ENCODE peak calls at places on chromosomes 5 and 9, in nine cellular contexts. T is fibroblast of mammary gland, M is astrocyte of the spinal cord, J is PC-3, G is GM10248, W is neural progenitor cell, E is AG04450, H is type B pancreatic cell, Y is choroid plexus epithelial cell. Q is an unnamed sample.

GRCh38 chr9:14315754-14316573 is 2.0 kb upstream of the NFIB start:
- DNase-seq in H (peak; percentile 74), T (peak; percentile 50), Y (peak; percentile 63), W (peak; percentile 49), M (peak; percentile 47), E (no peak), J (peak; percentile 40), G (peak; percentile 15), Q (peak; percentile 20)

GRCh38 chr9:37395663-37396062 is 26.8 kb upstream of the GRHPR start:
- DNase-seq in Y (no peak), W (no peak), G (no peak), H (no peak), T (no peak), E (no peak), M (no peak), J (no peak), Q (no peak)

GRCh38 chr5:117486879-117487391 is 912.3 kb upstream of the SEMA6A start:
- DNase-seq in Y (no peak), M (no peak), E (no peak), T (no peak), W (no peak), H (no peak), J (no peak), G (no peak), Q (no peak)

GRCh38 chr9:71847892-71848291 is 63.1 kb downstream of the ABHD17B start:
- DNase-seq in G (no peak), H (no peak), Y (no peak), J (no peak), M (no peak), W (no peak), T (no peak), E (no peak), Q (no peak)

GRCh38 chr5:155147222-155147621 is 133.7 kb downstream of the KIF4B start:
- DNase-seq in J (peak; percentile 7), Y (peak; percentile 23), H (no peak), G (no peak), E (no peak), M (no peak), W (no peak), T (peak; percentile 16), Q (no peak)

GRCh38 chr5:150989695-150990094 is 30.7 kb upstream of the GPX3 start:
- DNase-seq in M (no peak), J (peak; percentile 26), H (no peak), T (no peak), E (no peak), W (peak; percentile 39), G (no peak), Y (no peak), Q (no peak)

GRCh38 chr9:98673681-98674080 is 35.1 kb downstream of the GABBR2 start:
- DNase-seq in J (no peak), G (no peak), H (no peak), Y (no peak), W (no peak), T (no peak), M (no peak), E (no peak), Q (no peak)

GRCh38 chr5:171874210-171874609 is 88.6 kb downstream of the SMIM23 start:
- DNase-seq in E (no peak), J (no peak), H (no peak), Y (peak; percentile 67), M (peak; percentile 18), T (peak; percentile 76), G (no peak), W (no peak), Q (no peak)

GRCh38 chr9:132588501-132589147 is 6.2 kb downstream of the BARHL1 start:
- DNase-seq in T (no peak), E (no peak), W (peak; percentile 73), Y (no peak), M (no peak), J (no peak), G (no peak), H (no peak), Q (no peak)

GRCh38 chr9:36748322-36748899 is 175.7 kb downstream of the MELK start:
- DNase-seq in T (peak; percentile 34), H (no peak), E (no peak), Y (peak; percentile 67), M (peak; percentile 46), W (peak; percentile 84), J (peak; percentile 25), G (peak; percentile 69), Q (peak; percentile 76)

GRCh38 chr5:123997354-123998215 is 485.6 kb downstream of the CSNK1G3 start:
- DNase-seq in M (peak; percentile 69), Y (peak; percentile 57), J (peak; percentile 57), H (no peak), T (peak; percentile 81), W (no peak), E (peak; percentile 4), G (no peak), Q (no peak)

GRCh38 chr5:134267366-134268018 is 41.6 kb upstream of the PPP2CA start:
- DNase-seq in T (peak; percentile 57), W (no peak), Y (peak; percentile 69), M (peak; percentile 47), J (peak; percentile 60), G (no peak), H (no peak), E (no peak), Q (no peak)

GRCh38 chr5:64811050-64811640 is 42.4 kb downstream of the CWC27 start:
- DNase-seq in E (peak; percentile 27), M (peak; percentile 71), Y (peak; percentile 87), T (peak; percentile 79), W (peak; percentile 60), H (no peak), J (peak; percentile 48), G (peak; percentile 24), Q (peak; percentile 16)

GRCh38 chr9:111356567-111357244 is 26.7 kb upstream of the OR2K2 start:
- DNase-seq in Y (peak; percentile 90), T (peak; percentile 94), H (no peak), E (peak; percentile 76), G (peak; percentile 6), J (peak; percentile 80), W (peak; percentile 14), M (peak; percentile 92), Q (peak; percentile 4)

DNA sequence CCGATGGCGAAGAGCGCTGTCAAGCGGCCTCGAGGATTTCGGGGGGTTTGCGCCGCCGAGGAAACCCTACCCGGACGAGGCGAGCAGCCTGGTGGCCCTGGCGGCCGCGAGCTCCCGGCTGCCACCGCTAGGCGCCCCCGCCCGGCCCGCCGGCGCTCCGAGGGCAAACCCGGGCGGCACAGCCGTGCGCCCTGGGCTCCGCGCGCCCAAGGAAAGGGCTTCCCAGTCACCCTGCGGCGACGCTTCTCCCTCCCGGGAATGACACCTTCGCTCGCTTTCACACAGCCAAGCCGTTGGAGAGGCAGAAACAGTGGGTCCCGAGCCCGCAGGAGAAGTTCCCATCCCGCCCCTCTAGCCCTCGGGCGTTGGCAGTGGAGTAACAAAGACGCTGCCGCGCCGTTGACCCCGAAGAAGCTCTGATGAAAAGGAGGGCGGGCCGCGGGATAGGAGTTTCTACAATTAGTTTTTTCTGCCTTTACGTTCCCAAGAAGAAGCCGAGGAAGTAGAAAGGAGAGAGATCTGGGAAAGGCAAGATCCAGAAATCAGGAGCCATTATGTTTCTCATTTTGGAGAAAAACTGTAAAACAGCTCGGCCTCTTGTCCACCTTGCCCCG is 126.1 kb downstream of the TMEM174 start:
- DNase-seq in H (no peak), G (no peak), T (no peak), J (peak; percentile 52), W (peak; percentile 84), M (peak; percentile 44), Y (no peak), E (no peak), Q (peak; percentile 30)
- TF ChIP-seq CTCF in H (peak; percentile 72), G (no peak), T (no peak), J (peak; percentile 44), W (peak; percentile 58), M (peak; percentile 19), Y (no peak), E (no peak), Q (no peak)

GRCh38 chr5:101045689-101046088 is 142.6 kb upstream of the ST8SIA4 start:
- DNase-seq in W (no peak), H (no peak), T (peak; percentile 4), E (no peak), J (peak; percentile 44), G (peak; percentile 10), Y (peak; percentile 47), M (peak; percentile 13), Q (peak; percentile 27)
- TF ChIP-seq CTCF in W (peak; percentile 31), H (peak; percentile 32), T (no peak), E (peak; percentile 6), J (peak; percentile 54), G (peak; percentile 31), Y (peak; percentile 35), M (peak; percentile 7), Q (peak; percentile 8)

GRCh38 chr5:127585661-127586060 is 63.2 kb upstream of the CTXN3 start:
- DNase-seq in M (no peak), J (no peak), T (no peak), G (no peak), Y (no peak), E (no peak), W (no peak), H (no peak), Q (no peak)

GRCh38 chr5:127580731-127581130 is 63.3 kb downstream of the PRRC1 start:
- DNase-seq in T (no peak), E (no peak), H (no peak), W (no peak), M (no peak), Y (no peak), G (no peak), J (no peak), Q (no peak)

GRCh38 chr5:127586811-127587210 is 62.1 kb upstream of the CTXN3 start:
- DNase-seq in W (no peak), J (no peak), H (no peak), M (no peak), Y (peak; percentile 13), T (no peak), G (no peak), E (no peak), Q (no peak)

GRCh38 chr5:127586371-127586770 is 62.5 kb upstream of the CTXN3 start:
- DNase-seq in H (no peak), M (no peak), Y (peak; percentile 73), T (no peak), W (no peak), J (no peak), E (no peak), G (peak; percentile 50), Q (peak; percentile 41)

GRCh38 chr5:127582723-127583370 is 65.4 kb downstream of the PRRC1 start:
- DNase-seq in Y (peak; percentile 42), H (no peak), J (no peak), E (no peak), M (peak; percentile 7), G (no peak), T (no peak), W (no peak), Q (no peak)
- TF ChIP-seq CTCF in Y (peak; percentile 10), H (no peak), J (no peak), E (no peak), M (no peak), G (no peak), T (no peak), W (no peak), Q (no peak)

DNA sequence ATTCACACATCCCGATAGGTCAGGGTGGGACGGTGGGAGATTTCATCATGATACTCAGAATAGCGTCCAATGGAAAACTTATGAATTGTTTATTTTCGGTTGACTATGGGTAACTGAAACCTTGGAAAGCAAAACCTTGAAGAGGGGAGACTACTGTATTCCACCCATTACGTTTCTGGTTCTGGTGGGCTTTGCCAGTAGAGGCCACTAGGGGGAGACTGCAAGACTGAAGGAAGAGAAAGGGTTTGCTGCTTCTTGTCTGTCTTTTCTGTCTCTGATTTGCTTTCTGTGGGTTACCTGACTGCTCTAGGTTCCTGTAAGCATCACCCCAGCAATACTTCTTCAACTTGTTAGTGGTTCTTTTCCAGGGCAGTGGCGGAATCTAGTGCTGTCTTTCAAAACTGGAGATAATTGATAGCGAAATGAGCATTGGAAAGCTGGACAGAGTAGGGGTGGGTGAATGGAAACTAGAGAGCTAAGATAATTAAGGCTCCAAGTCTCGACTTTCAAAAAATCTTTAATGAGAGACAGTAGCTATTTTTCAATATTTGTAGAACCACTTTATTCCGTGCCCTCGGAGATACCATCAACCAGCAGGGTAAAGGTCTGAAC is 27.0 kb downstream of the GRIN3A start:
- DNase-seq in T (peak; percentile 8), G (peak; percentile 24), E (no peak), W (peak; percentile 47), Y (peak; percentile 15), H (no peak), M (no peak), J (peak; percentile 4), Q (peak; percentile 23)
- TF ChIP-seq CTCF in T (peak; percentile 72), G (peak; percentile 53), E (peak; percentile 60), W (peak; percentile 85), Y (peak; percentile 74), H (peak; percentile 75), M (peak; percentile 60), J (peak; percentile 68), Q (peak; percentile 47)

Q was measured in GM13976.